ENCODE peak calls at places on chromosomes 12 and 14, in seven cellular contexts. One of them, this sample, is unnamed.

GRCh38 chr12:77979597-77980250 is 149.0 kb downstream of the NAV3 start:
- DNase-seq in IMR-90: peak
- DNase-seq in neuronal stem cell: no peak
- DNase-seq in H9: no peak
- DNase-seq in trophoblast cell: no peak
- DNase-seq in mesenchymal stem cell: no peak
- DNase-seq in H1: no peak
- DNase-seq in this sample: no peak

GRCh38 chr14:89349196-89350008 is 67.6 kb downstream of the FOXN3 start:
- DNase-seq in IMR-90: no peak
- DNase-seq in neuronal stem cell: peak
- DNase-seq in H9: peak
- DNase-seq in trophoblast cell: peak
- DNase-seq in mesenchymal stem cell: peak
- DNase-seq in H1: no peak
- DNase-seq in this sample: peak

GRCh38 chr14:89466939-89467338 is 49.9 kb upstream of the FOXN3 start:
- DNase-seq in IMR-90: peak
- DNase-seq in neuronal stem cell: no peak
- DNase-seq in H9: no peak
- DNase-seq in trophoblast cell: no peak
- DNase-seq in mesenchymal stem cell: no peak
- DNase-seq in H1: no peak
- DNase-seq in this sample: no peak

GRCh38 chr14:58861546-58861945 is 223.8 kb downstream of the DACT1 start:
- DNase-seq in IMR-90: no peak
- DNase-seq in neuronal stem cell: no peak
- DNase-seq in H9: no peak
- DNase-seq in trophoblast cell: no peak
- DNase-seq in mesenchymal stem cell: no peak
- DNase-seq in H1: no peak
- DNase-seq in this sample: no peak

GRCh38 chr14:80445605-80446004 is 234.3 kb upstream of the DIO2 start:
- DNase-seq in IMR-90: no peak
- DNase-seq in neuronal stem cell: no peak
- DNase-seq in H9: no peak
- DNase-seq in trophoblast cell: no peak
- DNase-seq in mesenchymal stem cell: no peak
- DNase-seq in H1: no peak
- DNase-seq in this sample: no peak

GRCh38 chr12:130401703-130402102 is 64.0 kb downstream of the PIWIL1 start:
- DNase-seq in IMR-90: no peak
- DNase-seq in neuronal stem cell: peak
- DNase-seq in H9: no peak
- DNase-seq in trophoblast cell: no peak
- DNase-seq in mesenchymal stem cell: no peak
- DNase-seq in H1: no peak
- DNase-seq in this sample: peak

GRCh38 chr12:91870872-91871707 is 274.6 kb downstream of the BTG1 start:
- DNase-seq in IMR-90: no peak
- DNase-seq in neuronal stem cell: no peak
- DNase-seq in H9: no peak
- DNase-seq in trophoblast cell: no peak
- DNase-seq in mesenchymal stem cell: no peak
- DNase-seq in H1: no peak
- DNase-seq in this sample: no peak

GRCh38 chr12:68495666-68496065 is 115.0 kb upstream of the RAP1B start:
- DNase-seq in IMR-90: peak
- DNase-seq in neuronal stem cell: no peak
- DNase-seq in H9: no peak
- DNase-seq in trophoblast cell: no peak
- DNase-seq in mesenchymal stem cell: peak
- DNase-seq in H1: no peak
- DNase-seq in this sample: no peak

GRCh38 chr12:25705256-25705655 is 152.2 kb upstream of the LMNTD1 start:
- DNase-seq in IMR-90: no peak
- DNase-seq in neuronal stem cell: no peak
- DNase-seq in H9: no peak
- DNase-seq in trophoblast cell: no peak
- DNase-seq in mesenchymal stem cell: peak
- DNase-seq in H1: no peak
- DNase-seq in this sample: no peak

GRCh38 chr12:21301-22189 is 45.0 kb upstream of the IQSEC3 start:
- DNase-seq in IMR-90: no peak
- DNase-seq in neuronal stem cell: no peak
- DNase-seq in H9: no peak
- DNase-seq in trophoblast cell: no peak
- DNase-seq in mesenchymal stem cell: no peak
- DNase-seq in H1: no peak
- DNase-seq in this sample: no peak

GRCh38 chr14:56181666-56182065 is 63.5 kb downstream of the PELI2 start:
- DNase-seq in IMR-90: peak
- DNase-seq in neuronal stem cell: no peak
- DNase-seq in H9: no peak
- DNase-seq in trophoblast cell: no peak
- DNase-seq in mesenchymal stem cell: no peak
- DNase-seq in H1: no peak
- DNase-seq in this sample: no peak

GRCh38 chr12:5166976-5167375 is 123.3 kb downstream of the KCNA5 start:
- DNase-seq in IMR-90: peak
- DNase-seq in neuronal stem cell: no peak
- DNase-seq in H9: no peak
- DNase-seq in trophoblast cell: peak
- DNase-seq in mesenchymal stem cell: peak
- DNase-seq in H1: no peak
- DNase-seq in this sample: peak

GRCh38 chr12:6607751-6608591 is 792 bp upstream of the CHD4 start:
- DNase-seq in IMR-90: peak
- DNase-seq in neuronal stem cell: no peak
- DNase-seq in H9: peak
- DNase-seq in trophoblast cell: peak
- DNase-seq in mesenchymal stem cell: peak
- DNase-seq in H1: no peak
- DNase-seq in this sample: peak

GRCh38 chr14:91317381-91318313 is 73.1 kb upstream of the GPR68 start:
- DNase-seq in IMR-90: no peak
- DNase-seq in neuronal stem cell: no peak
- DNase-seq in H9: no peak
- DNase-seq in trophoblast cell: no peak
- DNase-seq in mesenchymal stem cell: no peak
- DNase-seq in H1: no peak
- DNase-seq in this sample: no peak

GRCh38 chr12:122724641-122725243 is 5.9 kb downstream of the HCAR1 start:
- DNase-seq in IMR-90: no peak
- DNase-seq in neuronal stem cell: no peak
- DNase-seq in H9: no peak
- DNase-seq in trophoblast cell: no peak
- DNase-seq in mesenchymal stem cell: no peak
- DNase-seq in H1: no peak
- DNase-seq in this sample: no peak

GRCh38 chr12:79841878-79842265 is 93.0 kb downstream of the PPP1R12A start:
- DNase-seq in IMR-90: no peak
- DNase-seq in neuronal stem cell: no peak
- DNase-seq in H9: no peak
- DNase-seq in trophoblast cell: no peak
- DNase-seq in mesenchymal stem cell: no peak
- DNase-seq in H1: no peak
- DNase-seq in this sample: no peak

GRCh38 chr12:27338473-27338872 is 5.8 kb downstream of the BMAL2 start:
- DNase-seq in IMR-90: no peak
- DNase-seq in neuronal stem cell: no peak
- DNase-seq in H9: no peak
- DNase-seq in trophoblast cell: no peak
- DNase-seq in mesenchymal stem cell: no peak
- DNase-seq in H1: no peak
- DNase-seq in this sample: no peak

GRCh38 chr14:86038401-86038985 is 508.5 kb downstream of the FLRT2 start:
- DNase-seq in IMR-90: peak
- DNase-seq in neuronal stem cell: peak
- DNase-seq in H9: peak
- DNase-seq in trophoblast cell: peak
- DNase-seq in mesenchymal stem cell: peak
- DNase-seq in H1: peak
- DNase-seq in this sample: peak

GRCh38 chr14:75049731-75050201 is 1.5 kb downstream of the MLH3 start:
- DNase-seq in IMR-90: no peak
- DNase-seq in neuronal stem cell: no peak
- DNase-seq in H9: no peak
- DNase-seq in trophoblast cell: no peak
- DNase-seq in mesenchymal stem cell: no peak
- DNase-seq in H1: no peak
- DNase-seq in this sample: no peak

GRCh38 chr12:82184844-82185243 is 173.3 kb downstream of the CCDC59 start:
- DNase-seq in IMR-90: no peak
- DNase-seq in neuronal stem cell: no peak
- DNase-seq in H9: no peak
- DNase-seq in trophoblast cell: no peak
- DNase-seq in mesenchymal stem cell: no peak
- DNase-seq in H1: no peak
- DNase-seq in this sample: no peak

GRCh38 chr12:46627686-46628085 is 198.1 kb downstream of the SLC38A4 start:
- DNase-seq in IMR-90: peak
- DNase-seq in neuronal stem cell: no peak
- DNase-seq in H9: no peak
- DNase-seq in trophoblast cell: peak
- DNase-seq in mesenchymal stem cell: no peak
- DNase-seq in H1: no peak
- DNase-seq in this sample: peak

GRCh38 chr12:50765325-50765911 is 1.5 kb downstream of the ATF1 start:
- DNase-seq in IMR-90: peak
- DNase-seq in neuronal stem cell: peak
- DNase-seq in H9: peak
- DNase-seq in trophoblast cell: peak
- DNase-seq in mesenchymal stem cell: peak
- DNase-seq in H1: no peak
- DNase-seq in this sample: peak

GRCh38 chr12:12976366-12976765 is 23.7 kb downstream of the HEBP1 start:
- DNase-seq in IMR-90: peak
- DNase-seq in neuronal stem cell: no peak
- DNase-seq in H9: no peak
- DNase-seq in trophoblast cell: peak
- DNase-seq in mesenchymal stem cell: peak
- DNase-seq in H1: no peak
- DNase-seq in this sample: no peak

GRCh38 chr14:105387530-105387922 is 10.8 kb upstream of the TEX22 start:
- DNase-seq in IMR-90: no peak
- DNase-seq in neuronal stem cell: no peak
- DNase-seq in H9: no peak
- DNase-seq in trophoblast cell: peak
- DNase-seq in mesenchymal stem cell: no peak
- DNase-seq in H1: no peak
- DNase-seq in this sample: no peak

GRCh38 chr14:20413785-20414117 is 450 bp upstream of the TEP1 start:
- DNase-seq in IMR-90: no peak
- DNase-seq in neuronal stem cell: no peak
- DNase-seq in H9: no peak
- DNase-seq in trophoblast cell: peak
- DNase-seq in mesenchymal stem cell: no peak
- DNase-seq in H1: no peak
- DNase-seq in this sample: peak

DNA sequence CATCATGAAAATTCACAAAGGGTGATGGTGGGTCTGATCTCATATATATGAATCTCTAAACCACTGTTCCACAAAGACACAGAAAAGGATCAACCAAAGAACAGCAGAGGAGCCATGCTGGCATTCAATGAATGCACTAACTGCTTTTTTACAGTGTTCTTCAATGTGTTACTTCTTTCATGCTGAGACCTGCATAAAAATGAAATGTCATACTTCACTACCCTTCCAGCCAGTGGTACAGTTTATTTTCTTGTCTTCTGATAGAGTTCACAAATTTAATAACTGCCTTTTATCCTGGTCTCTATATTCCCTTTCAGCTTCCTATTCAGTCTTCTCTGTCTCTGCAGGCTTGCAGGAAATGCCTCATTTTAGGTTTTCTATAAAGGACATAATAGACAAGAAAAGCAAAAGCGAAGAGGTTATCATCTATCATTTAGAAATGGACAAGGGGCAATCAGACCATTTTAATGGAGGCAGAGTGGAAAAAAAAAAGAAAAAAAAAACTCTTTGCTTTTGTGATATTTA is 836.7 kb upstream of the FOXG1 start:
- DNase-seq in IMR-90: no peak
- DNase-seq in neuronal stem cell: no peak
- DNase-seq in H9: no peak
- DNase-seq in trophoblast cell: no peak
- DNase-seq in mesenchymal stem cell: no peak
- DNase-seq in H1: no peak
- DNase-seq in this sample: no peak
- H4K8ac ChIP-seq in IMR-90: no peak
- H4K8ac ChIP-seq in neuronal stem cell: no peak
- H4K8ac ChIP-seq in H9: no peak
- H4K8ac ChIP-seq in trophoblast cell: no peak
- H4K8ac ChIP-seq in mesenchymal stem cell: no peak
- H4K8ac ChIP-seq in H1: no peak
- H4K8ac ChIP-seq in this sample: no peak

GRCh38 chr14:98984719-98985041 is 287.3 kb downstream of the BCL11B start:
- DNase-seq in IMR-90: no peak
- DNase-seq in neuronal stem cell: no peak
- DNase-seq in H9: no peak
- DNase-seq in trophoblast cell: no peak
- DNase-seq in mesenchymal stem cell: no peak
- DNase-seq in H1: no peak
- DNase-seq in this sample: peak
- H3K4ac ChIP-seq in IMR-90: no peak
- H3K4ac ChIP-seq in neuronal stem cell: no peak
- H3K4ac ChIP-seq in H9: no peak
- H3K4ac ChIP-seq in trophoblast cell: no peak
- H3K4ac ChIP-seq in mesenchymal stem cell: no peak
- H3K4ac ChIP-seq in H1: no peak
- H3K4ac ChIP-seq in this sample: no peak

GRCh38 chr12:67451206-67451605 is 182.0 kb downstream of the CAND1 start:
- DNase-seq in IMR-90: no peak
- DNase-seq in neuronal stem cell: no peak
- DNase-seq in H9: no peak
- DNase-seq in trophoblast cell: peak
- DNase-seq in mesenchymal stem cell: no peak
- DNase-seq in H1: no peak
- DNase-seq in this sample: no peak
- H2AK5ac ChIP-seq in IMR-90: no peak
- H2AK5ac ChIP-seq in neuronal stem cell: no peak
- H2AK5ac ChIP-seq in H9: no peak
- H2AK5ac ChIP-seq in trophoblast cell: no peak
- H2AK5ac ChIP-seq in mesenchymal stem cell: no peak
- H2AK5ac ChIP-seq in H1: no peak
- H2AK5ac ChIP-seq in this sample: no peak

DNA sequence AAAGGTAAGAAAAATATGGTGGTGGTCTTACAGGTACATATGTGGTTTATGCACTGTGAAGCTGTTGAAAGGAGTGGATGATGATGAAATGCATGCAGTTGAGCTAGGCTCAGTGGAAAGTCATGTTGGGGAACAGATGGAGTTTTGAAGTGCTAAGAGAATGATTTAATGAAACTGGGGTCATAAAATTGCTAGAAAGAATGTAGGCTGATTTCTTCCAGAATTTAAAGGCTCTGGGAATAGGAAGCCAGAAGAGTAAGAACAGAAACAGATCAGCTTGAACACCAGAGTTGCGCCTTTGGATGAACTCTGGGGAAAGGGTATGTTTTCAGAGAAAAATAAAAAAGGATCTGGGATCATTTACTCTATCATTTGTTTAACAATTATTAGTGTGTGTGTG is 146.5 kb downstream of the MON2 start:
- DNase-seq in IMR-90: no peak
- DNase-seq in neuronal stem cell: no peak
- DNase-seq in H9: no peak
- DNase-seq in trophoblast cell: no peak
- DNase-seq in mesenchymal stem cell: no peak
- DNase-seq in H1: no peak
- DNase-seq in this sample: no peak
- H4K8ac ChIP-seq in IMR-90: no peak
- H4K8ac ChIP-seq in neuronal stem cell: no peak
- H4K8ac ChIP-seq in H9: no peak
- H4K8ac ChIP-seq in trophoblast cell: no peak
- H4K8ac ChIP-seq in mesenchymal stem cell: no peak
- H4K8ac ChIP-seq in H1: no peak
- H4K8ac ChIP-seq in this sample: no peak